ENCODE peak calls at places on chromosomes 6 and 20, in ten cellular contexts. O is lung, F is Karpas-422, P is PC-3, D is heart right ventricle, I is fibroblast of lung, S is tibial artery, Y is MM.1S, X is cardiac muscle cell, M is astrocyte. C is an unnamed sample.

GRCh38 chr20:24948939-24949679 is at the start of gene CST7:
- DNase-seq in S (no peak), Y (no peak), M (peak; percentile 31), O (peak; percentile 37), X (peak; percentile 6), D (no peak), P (peak; percentile 38), I (no peak), F (no peak), C (no peak)

GRCh38 chr20:33862709-33863403 is 51.7 kb downstream of the CHMP4B start:
- DNase-seq in O (peak; percentile 47), P (peak; percentile 49), I (peak; percentile 67), F (peak; percentile 78), M (peak; percentile 50), X (peak; percentile 90), D (peak; percentile 47), S (peak; percentile 69), Y (no peak), C (no peak)

GRCh38 chr6:143514996-143515760 is 3.7 kb upstream of the FUCA2 start:
- DNase-seq in O (peak; percentile 40), I (peak; percentile 52), S (no peak), D (peak; percentile 83), F (no peak), M (peak; percentile 35), Y (no peak), P (no peak), X (peak; percentile 63), C (no peak)

GRCh38 chr6:148545901-148546300 is 200.9 kb upstream of the UST start:
- DNase-seq in Y (no peak), S (no peak), O (no peak), X (no peak), P (no peak), I (no peak), M (no peak), F (no peak), D (no peak), C (no peak)

GRCh38 chr6:31771992-31772358 is 5.2 kb downstream of the VWA7 start:
- DNase-seq in Y (no peak), D (no peak), P (no peak), S (no peak), M (peak; percentile 49), O (no peak), I (peak; percentile 40), F (no peak), X (peak; percentile 65), C (no peak)

GRCh38 chr6:12440981-12441380 is 150.8 kb downstream of the EDN1 start:
- DNase-seq in I (no peak), D (no peak), S (no peak), M (no peak), O (no peak), P (peak; percentile 18), Y (no peak), F (peak; percentile 53), X (peak; percentile 30), C (no peak)

GRCh38 chr20:8515810-8516435 is 383.9 kb downstream of the PLCB1 start:
- DNase-seq in F (no peak), X (peak; percentile 9), P (no peak), S (no peak), M (no peak), O (no peak), D (no peak), Y (no peak), I (no peak), C (no peak)

GRCh38 chr6:41929918-41930317 is 8.6 kb downstream of the BYSL start:
- DNase-seq in F (no peak), S (no peak), D (no peak), M (no peak), I (no peak), X (no peak), O (no peak), P (no peak), Y (no peak), C (no peak)

GRCh38 chr20:50243610-50244351 is 53.2 kb downstream of the CEBPB start:
- DNase-seq in S (no peak), F (no peak), M (no peak), P (no peak), D (no peak), I (no peak), O (no peak), X (no peak), Y (no peak), C (no peak)

GRCh38 chr6:113095836-113096235 is 748.7 kb downstream of the RFPL4B start:
- DNase-seq in M (no peak), I (no peak), O (no peak), Y (no peak), P (no peak), X (no peak), S (no peak), F (no peak), D (no peak), C (no peak)

GRCh38 chr6:34985236-34985635 is 96.2 kb downstream of the ANKS1A start:
- DNase-seq in P (no peak), S (no peak), D (no peak), O (no peak), I (no peak), M (no peak), F (no peak), X (no peak), Y (peak; percentile 27), C (no peak)

GRCh38 chr20:327946-328563 is 2.7 kb downstream of the SOX12 start:
- DNase-seq in X (peak; percentile 23), D (no peak), O (no peak), S (no peak), I (peak; percentile 37), F (peak; percentile 37), M (no peak), P (no peak), Y (no peak), C (no peak)

GRCh38 chr20:327041-327945 is 1.9 kb downstream of the SOX12 start:
- DNase-seq in F (peak; percentile 98), I (peak; percentile 93), P (peak; percentile 94), M (peak; percentile 84), Y (no peak), D (peak; percentile 88), X (peak; percentile 96), O (peak; percentile 83), S (peak; percentile 92), C (peak; percentile 84)

GRCh38 chr20:325043-325888 is at the start of gene SOX12:
- DNase-seq in M (peak; percentile 75), S (peak; percentile 99), D (peak; percentile 97), P (peak; percentile 97), O (peak; percentile 98), F (peak; percentile 97), Y (peak; percentile 94), X (peak; percentile 96), I (peak; percentile 90), C (peak; percentile 81)

GRCh38 chr20:325889-326644 is 715 bp downstream of the SOX12 start:
- DNase-seq in D (peak; percentile 57), F (peak; percentile 82), Y (peak; percentile 49), S (peak; percentile 86), P (peak; percentile 57), I (peak; percentile 66), O (peak; percentile 55), X (peak; percentile 76), M (peak; percentile 42), C (peak; percentile 42)

GRCh38 chr20:326645-327031 is 1.3 kb downstream of the SOX12 start:
- DNase-seq in O (no peak), X (peak; percentile 37), M (no peak), I (peak; percentile 25), F (no peak), S (no peak), P (peak; percentile 37), D (no peak), Y (peak; percentile 27), C (peak; percentile 40)
- H3K4me1 ChIP-seq in O (no peaks in the 10 kb centered on the region), X (peaks cover 19% of the 10 kb centered on the region), M (peaks cover 45% of the 10 kb centered on the region), I (peaks cover 10% of the 10 kb centered on the region), F (peaks cover 49% of the 10 kb centered on the region), S (peaks cover 28% of the 10 kb centered on the region), P (peaks cover 33% of the 10 kb centered on the region), D (peaks cover 27% of the 10 kb centered on the region), Y (no peaks in the 10 kb centered on the region), C (peaks cover 9% of the 10 kb centered on the region)

GRCh38 chr6:163725008-163725941 is 310.8 kb downstream of the QKI start:
- DNase-seq in S (peak; percentile 38), P (no peak), F (no peak), I (no peak), O (no peak), X (no peak), Y (no peak), M (no peak), D (no peak), C (peak; percentile 44)
- H3K27me3 ChIP-seq in S (no peaks in the 10 kb centered on the region), P (peaks cover 12% of the 10 kb centered on the region), F (no peaks in the 10 kb centered on the region), I (no peaks in the 10 kb centered on the region), O (no peaks in the 10 kb centered on the region), X (no peaks in the 10 kb centered on the region), Y (no peaks in the 10 kb centered on the region), M (no peaks in the 10 kb centered on the region), D (no peaks in the 10 kb centered on the region), C (no peaks in the 10 kb centered on the region)

DNA sequence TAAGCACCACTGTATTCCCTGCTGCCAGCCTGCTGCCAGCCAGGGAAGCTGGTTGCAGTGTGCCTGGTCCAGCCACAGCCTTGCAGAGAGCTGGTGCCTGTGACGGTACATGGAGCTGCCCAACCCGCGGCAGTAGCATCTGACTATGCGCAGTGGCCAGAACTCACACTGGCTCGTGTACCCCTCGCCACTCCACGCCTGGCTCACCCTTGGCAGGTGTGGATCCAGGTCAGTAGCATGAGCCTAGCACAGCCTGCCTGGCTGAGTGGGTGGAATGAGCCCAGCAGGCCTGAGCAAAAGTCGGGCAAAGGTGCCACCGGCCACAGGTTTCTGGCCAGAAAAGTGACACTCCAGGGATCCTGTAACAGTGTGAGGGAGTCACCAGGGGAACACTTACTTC is 361.7 kb upstream of the MAP3K7 start:
- DNase-seq in D (no peak), P (no peak), M (no peak), Y (no peak), F (no peak), I (no peak), X (no peak), S (no peak), O (no peak), C (no peak)
- H3K27ac ChIP-seq in D (no peak overlapping the region), P (no peak overlapping the region), M (no peak overlapping the region), Y (no peak overlapping the region), F (no peak overlapping the region), I (no peak overlapping the region), X (no peak overlapping the region), S (no peak overlapping the region), O (no peak overlapping the region), C (no peak overlapping the region)

GRCh38 chr20:51760905-51761544 is 7.2 kb downstream of the ATP9A start:
- DNase-seq in I (peak; percentile 77), X (peak; percentile 21), M (peak; percentile 90), Y (no peak), S (no peak), D (no peak), F (no peak), O (no peak), P (peak; percentile 86), C (peak; percentile 56)
- H3K4me1 ChIP-seq in I (no peaks in the 10 kb centered on the region), X (no peaks in the 10 kb centered on the region), M (peaks cover 6% of the 10 kb centered on the region), Y (peaks cover 9% of the 10 kb centered on the region), S (peaks cover 12% of the 10 kb centered on the region), D (peaks cover 5% of the 10 kb centered on the region), F (no peaks in the 10 kb centered on the region), O (no peaks in the 10 kb centered on the region), P (peaks cover 13% of the 10 kb centered on the region), C (no peaks in the 10 kb centered on the region)

DNA sequence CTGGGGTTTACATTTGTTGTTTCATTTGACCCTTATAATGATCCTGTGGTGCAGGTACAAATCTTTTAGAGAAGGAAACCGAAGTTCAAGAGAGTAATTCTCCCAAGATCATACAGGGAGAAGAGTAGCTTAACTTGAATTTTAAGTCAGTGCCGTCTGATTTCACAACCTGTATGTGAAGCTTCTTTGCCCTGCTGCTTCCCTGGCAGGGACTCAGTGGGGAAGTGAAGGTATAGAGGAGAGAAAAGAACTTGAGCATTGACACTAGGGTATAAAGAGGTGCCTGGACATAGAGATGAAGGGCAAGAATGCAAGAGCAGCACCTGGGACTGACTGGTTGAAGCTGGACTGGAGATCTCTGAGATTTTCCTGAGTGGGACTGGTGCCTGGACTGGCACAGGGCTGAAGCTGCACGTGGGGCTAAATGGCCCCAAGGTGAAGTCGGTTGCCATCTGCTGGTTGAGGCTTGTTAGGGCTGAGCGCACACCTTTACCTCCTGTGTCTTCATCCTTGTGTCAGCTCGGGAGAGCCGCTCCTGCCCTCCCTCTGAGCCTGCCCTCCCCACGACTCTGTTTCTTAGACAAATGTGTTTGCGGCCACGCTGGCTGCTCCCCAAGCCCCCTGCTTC is 41.8 kb downstream of the FARS2 start:
- DNase-seq in P (peak; percentile 64), O (peak; percentile 39), Y (peak; percentile 80), M (no peak), F (peak; percentile 84), I (no peak), S (no peak), D (peak; percentile 23), X (peak; percentile 27), C (peak; percentile 46)
- H3K27me3 ChIP-seq in P (no peaks in the 10 kb centered on the region), O (no peaks in the 10 kb centered on the region), Y (no peaks in the 10 kb centered on the region), M (no peaks in the 10 kb centered on the region), F (no peaks in the 10 kb centered on the region), I (no peaks in the 10 kb centered on the region), S (no peaks in the 10 kb centered on the region), D (no peaks in the 10 kb centered on the region), X (no peaks in the 10 kb centered on the region), C (no peaks in the 10 kb centered on the region)

C was measured in foreskin keratinocyte.